ENCODE peak calls at places on chromosomes 13 and 19, in six cellular contexts. One of them, this sample, is unnamed.

GRCh38 chr19:737591-738093 is 13.3 kb upstream of the MISP start:
- DNase-seq in CD4-positive, alpha-beta T cell: peak
- DNase-seq in tibial nerve: no peak
- DNase-seq in PC-9: peak
- DNase-seq in Caco-2: peak
- DNase-seq in left lung: no peak
- DNase-seq in this sample: peak

GRCh38 chr13:113093580-113094409 is 11.8 kb upstream of the F7 start:
- DNase-seq in tibial nerve: no peak
- DNase-seq in Caco-2: no peak
- DNase-seq in CD4-positive, alpha-beta T cell: no peak
- DNase-seq in left lung: no peak
- DNase-seq in PC-9: no peak
- DNase-seq in this sample: no peak

GRCh38 chr19:42284641-42285341 is 15.7 kb downstream of the CIC start:
- DNase-seq in CD4-positive, alpha-beta T cell: no peak
- DNase-seq in Caco-2: peak
- DNase-seq in PC-9: no peak
- DNase-seq in left lung: peak
- DNase-seq in tibial nerve: no peak
- DNase-seq in this sample: peak

GRCh38 chr19:10835089-10835753 is 791 bp downstream of the TMED1 start:
- DNase-seq in left lung: no peak
- DNase-seq in CD4-positive, alpha-beta T cell: no peak
- DNase-seq in tibial nerve: no peak
- DNase-seq in PC-9: no peak
- DNase-seq in Caco-2: no peak
- DNase-seq in this sample: no peak

GRCh38 chr13:31046711-31047279 is 114.3 kb downstream of the TEX26 start:
- DNase-seq in left lung: peak
- DNase-seq in tibial nerve: no peak
- DNase-seq in PC-9: no peak
- DNase-seq in Caco-2: no peak
- DNase-seq in CD4-positive, alpha-beta T cell: no peak
- DNase-seq in this sample: peak

GRCh38 chr19:58217069-58217481 is 11.6 kb upstream of the ZNF544 start:
- DNase-seq in CD4-positive, alpha-beta T cell: no peak
- DNase-seq in Caco-2: no peak
- DNase-seq in left lung: no peak
- DNase-seq in PC-9: no peak
- DNase-seq in tibial nerve: no peak
- DNase-seq in this sample: no peak

GRCh38 chr13:20429682-20430081 is 96.0 kb downstream of the CRYL1 start:
- DNase-seq in CD4-positive, alpha-beta T cell: no peak
- DNase-seq in Caco-2: no peak
- DNase-seq in tibial nerve: no peak
- DNase-seq in PC-9: no peak
- DNase-seq in left lung: no peak
- DNase-seq in this sample: no peak

GRCh38 chr13:35979378-35979911 is 151.7 kb downstream of the DCLK1 start:
- DNase-seq in Caco-2: no peak
- DNase-seq in PC-9: no peak
- DNase-seq in CD4-positive, alpha-beta T cell: no peak
- DNase-seq in tibial nerve: peak
- DNase-seq in left lung: peak
- DNase-seq in this sample: no peak

GRCh38 chr19:30066781-30067759 is 125.0 kb downstream of the URI1 start:
- DNase-seq in PC-9: no peak
- DNase-seq in left lung: no peak
- DNase-seq in Caco-2: no peak
- DNase-seq in tibial nerve: no peak
- DNase-seq in CD4-positive, alpha-beta T cell: no peak
- DNase-seq in this sample: no peak

GRCh38 chr13:59673301-59673700 is 490.4 kb downstream of the DIAPH3 start:
- DNase-seq in PC-9: no peak
- DNase-seq in Caco-2: no peak
- DNase-seq in CD4-positive, alpha-beta T cell: no peak
- DNase-seq in tibial nerve: no peak
- DNase-seq in left lung: no peak
- DNase-seq in this sample: no peak

GRCh38 chr19:51916167-51916566 is 11.1 kb upstream of the ZNF613 start:
- DNase-seq in left lung: no peak
- DNase-seq in CD4-positive, alpha-beta T cell: no peak
- DNase-seq in PC-9: no peak
- DNase-seq in tibial nerve: no peak
- DNase-seq in Caco-2: no peak
- DNase-seq in this sample: no peak

GRCh38 chr13:78247362-78247761 is 328.7 kb upstream of the EDNRB start:
- DNase-seq in CD4-positive, alpha-beta T cell: no peak
- DNase-seq in left lung: no peak
- DNase-seq in tibial nerve: no peak
- DNase-seq in PC-9: no peak
- DNase-seq in Caco-2: no peak
- DNase-seq in this sample: no peak

GRCh38 chr13:78239681-78240080 is 321.1 kb upstream of the EDNRB start:
- DNase-seq in left lung: no peak
- DNase-seq in CD4-positive, alpha-beta T cell: no peak
- DNase-seq in PC-9: no peak
- DNase-seq in tibial nerve: no peak
- DNase-seq in Caco-2: peak
- DNase-seq in this sample: no peak

GRCh38 chr13:78238911-78239310 is 320.3 kb upstream of the EDNRB start:
- DNase-seq in left lung: no peak
- DNase-seq in tibial nerve: no peak
- DNase-seq in CD4-positive, alpha-beta T cell: no peak
- DNase-seq in Caco-2: no peak
- DNase-seq in PC-9: no peak
- DNase-seq in this sample: no peak

DNA sequence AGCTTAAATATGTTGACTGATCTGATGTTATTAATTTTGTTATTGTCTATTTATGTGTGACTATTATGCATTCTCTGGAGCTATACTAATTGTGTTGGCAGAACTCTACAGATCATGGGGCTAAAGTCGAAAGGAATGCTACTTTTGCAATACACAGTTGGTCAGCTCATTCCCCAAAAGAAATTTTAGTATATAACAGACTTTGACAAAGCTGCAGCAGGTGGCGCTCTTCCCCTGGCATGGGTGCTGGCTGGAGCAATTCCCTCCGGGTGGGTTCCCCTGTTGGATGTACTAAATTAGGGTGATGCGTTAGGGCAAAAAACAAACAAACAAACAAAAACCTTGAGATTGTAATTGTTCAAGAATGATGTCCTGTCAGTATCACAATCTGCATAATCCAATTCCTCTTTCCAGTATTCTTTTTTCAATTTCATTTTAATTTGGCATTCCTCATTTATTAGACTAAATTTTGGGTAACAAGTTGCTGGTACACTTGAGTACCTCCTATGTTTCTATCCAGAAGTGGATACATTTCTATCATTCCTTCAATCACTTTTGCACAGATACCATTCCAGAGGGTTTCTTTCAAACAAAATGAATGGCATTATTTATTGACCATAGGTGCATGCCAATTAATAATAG is 322.8 kb upstream of the EDNRB start:
- DNase-seq in tibial nerve: no peak
- DNase-seq in Caco-2: peak
- DNase-seq in CD4-positive, alpha-beta T cell: no peak
- DNase-seq in left lung: no peak
- DNase-seq in PC-9: peak
- DNase-seq in this sample: peak
- TF ChIP-seq CTCF in tibial nerve: no peak
- TF ChIP-seq CTCF in Caco-2: peak
- TF ChIP-seq CTCF in CD4-positive, alpha-beta T cell: no peak
- TF ChIP-seq CTCF in left lung: peak
- TF ChIP-seq CTCF in PC-9: peak
- TF ChIP-seq CTCF in this sample: peak

GRCh38 chr13:69566104-69566716 is 541.4 kb upstream of the ATXN8OS start:
- DNase-seq in PC-9: no peak
- DNase-seq in left lung: no peak
- DNase-seq in Caco-2: no peak
- DNase-seq in tibial nerve: no peak
- DNase-seq in CD4-positive, alpha-beta T cell: no peak
- DNase-seq in this sample: no peak

GRCh38 chr13:69571606-69572323 is 535.9 kb upstream of the ATXN8OS start:
- DNase-seq in tibial nerve: no peak
- DNase-seq in PC-9: no peak
- DNase-seq in left lung: no peak
- DNase-seq in Caco-2: no peak
- DNase-seq in CD4-positive, alpha-beta T cell: no peak
- DNase-seq in this sample: no peak

GRCh38 chr13:69565334-69565733 is 542.3 kb upstream of the ATXN8OS start:
- DNase-seq in tibial nerve: no peak
- DNase-seq in CD4-positive, alpha-beta T cell: no peak
- DNase-seq in left lung: no peak
- DNase-seq in Caco-2: peak
- DNase-seq in PC-9: peak
- DNase-seq in this sample: peak

DNA sequence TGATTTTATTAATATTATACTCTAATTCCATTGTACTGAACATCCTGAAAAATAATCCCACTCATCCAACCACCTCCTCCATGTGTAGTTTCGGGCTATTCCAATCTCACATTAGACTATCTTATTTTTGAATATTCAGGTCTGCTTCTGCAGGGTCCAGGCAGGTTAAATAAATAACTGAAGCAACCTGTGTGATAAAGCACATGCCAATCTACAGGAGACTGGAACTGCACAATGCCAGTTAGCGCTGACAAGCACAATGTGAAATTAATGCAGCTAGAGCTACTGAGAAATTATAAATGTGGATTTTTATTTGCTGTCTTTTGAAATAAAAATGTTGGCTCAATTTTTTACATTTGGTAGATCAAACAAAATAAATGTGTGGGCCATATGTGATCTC is 540.1 kb upstream of the ATXN8OS start:
- DNase-seq in left lung: no peak
- DNase-seq in CD4-positive, alpha-beta T cell: no peak
- DNase-seq in Caco-2: no peak
- DNase-seq in PC-9: no peak
- DNase-seq in tibial nerve: no peak
- DNase-seq in this sample: no peak
- TF ChIP-seq CTCF in left lung: no peak
- TF ChIP-seq CTCF in CD4-positive, alpha-beta T cell: no peak
- TF ChIP-seq CTCF in Caco-2: no peak
- TF ChIP-seq CTCF in PC-9: no peak
- TF ChIP-seq CTCF in tibial nerve: no peak
- TF ChIP-seq CTCF in this sample: no peak

GRCh38 chr13:108895220-108895704 is 265.9 kb downstream of the MYO16 start:
- DNase-seq in tibial nerve: no peak
- DNase-seq in left lung: no peak
- DNase-seq in Caco-2: no peak
- DNase-seq in CD4-positive, alpha-beta T cell: no peak
- DNase-seq in PC-9: no peak
- DNase-seq in this sample: no peak
- TF ChIP-seq CTCF in tibial nerve: peak
- TF ChIP-seq CTCF in left lung: peak
- TF ChIP-seq CTCF in Caco-2: peak
- TF ChIP-seq CTCF in CD4-positive, alpha-beta T cell: peak
- TF ChIP-seq CTCF in PC-9: peak
- TF ChIP-seq CTCF in this sample: peak

DNA sequence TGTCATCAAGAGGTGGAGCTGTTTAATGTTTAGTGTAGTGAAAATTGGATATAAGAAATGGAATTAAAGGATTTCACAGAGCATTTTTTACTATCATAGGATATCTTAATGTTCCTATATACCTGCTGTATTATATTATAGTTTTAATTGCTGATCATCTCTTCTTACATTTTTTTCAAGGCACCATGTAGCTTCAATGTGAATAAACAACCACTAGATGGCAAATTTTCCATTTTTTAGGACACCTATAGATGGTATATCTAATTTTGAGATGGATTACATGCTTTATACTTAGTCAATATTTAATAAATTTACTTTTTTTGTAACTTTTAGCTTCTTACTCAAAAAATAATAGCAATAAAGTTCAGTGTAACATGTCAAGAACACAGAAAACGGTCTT is 9.0 kb upstream of the ATXN8OS start:
- DNase-seq in PC-9: no peak
- DNase-seq in left lung: no peak
- DNase-seq in Caco-2: no peak
- DNase-seq in CD4-positive, alpha-beta T cell: no peak
- DNase-seq in tibial nerve: no peak
- DNase-seq in this sample: no peak
- TF ChIP-seq CTCF in PC-9: peak
- TF ChIP-seq CTCF in left lung: no peak
- TF ChIP-seq CTCF in Caco-2: peak
- TF ChIP-seq CTCF in CD4-positive, alpha-beta T cell: no peak
- TF ChIP-seq CTCF in tibial nerve: no peak
- TF ChIP-seq CTCF in this sample: peak

GRCh38 chr19:15260939-15261338 is 28.7 kb upstream of the EPHX3 start:
- DNase-seq in left lung: no peak
- DNase-seq in CD4-positive, alpha-beta T cell: no peak
- DNase-seq in tibial nerve: no peak
- DNase-seq in PC-9: no peak
- DNase-seq in Caco-2: no peak
- DNase-seq in this sample: no peak
- TF ChIP-seq CTCF in left lung: no peak
- TF ChIP-seq CTCF in CD4-positive, alpha-beta T cell: no peak
- TF ChIP-seq CTCF in tibial nerve: no peak
- TF ChIP-seq CTCF in PC-9: peak
- TF ChIP-seq CTCF in Caco-2: peak
- TF ChIP-seq CTCF in this sample: peak

GRCh38 chr13:53204598-53204997 is 176.0 kb downstream of the OLFM4 start:
- DNase-seq in Caco-2: no peak
- DNase-seq in tibial nerve: no peak
- DNase-seq in left lung: no peak
- DNase-seq in CD4-positive, alpha-beta T cell: no peak
- DNase-seq in PC-9: no peak
- DNase-seq in this sample: no peak

GRCh38 chr13:53201454-53202225 is 173.0 kb downstream of the OLFM4 start:
- DNase-seq in tibial nerve: no peak
- DNase-seq in Caco-2: no peak
- DNase-seq in CD4-positive, alpha-beta T cell: no peak
- DNase-seq in left lung: no peak
- DNase-seq in PC-9: no peak
- DNase-seq in this sample: peak

GRCh38 chr13:53200498-53201453 is 172.2 kb downstream of the OLFM4 start:
- DNase-seq in tibial nerve: no peak
- DNase-seq in left lung: peak
- DNase-seq in Caco-2: no peak
- DNase-seq in CD4-positive, alpha-beta T cell: no peak
- DNase-seq in PC-9: no peak
- DNase-seq in this sample: peak

DNA sequence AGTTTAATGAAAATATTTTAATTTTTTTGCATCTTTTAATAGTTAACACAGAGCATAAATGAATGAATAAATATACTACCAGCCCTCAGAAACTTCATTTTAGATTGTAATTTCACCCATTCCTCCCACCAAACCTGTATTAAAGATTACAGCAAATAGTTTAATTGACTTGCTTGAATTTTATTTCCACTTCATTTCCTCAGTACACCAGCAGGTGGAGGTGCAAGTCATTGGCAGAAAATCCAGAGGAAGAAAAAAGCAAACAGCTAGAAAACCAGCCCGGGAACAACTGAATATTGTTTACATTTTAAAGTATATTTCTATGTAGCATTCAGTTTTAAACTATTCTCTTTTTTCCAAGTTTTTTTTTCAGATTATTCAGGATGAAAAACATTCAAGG is 177.8 kb downstream of the OLFM4 start:
- DNase-seq in tibial nerve: no peak
- DNase-seq in PC-9: no peak
- DNase-seq in Caco-2: no peak
- DNase-seq in left lung: no peak
- DNase-seq in CD4-positive, alpha-beta T cell: no peak
- DNase-seq in this sample: no peak
- TF ChIP-seq CTCF in tibial nerve: no peak
- TF ChIP-seq CTCF in PC-9: peak
- TF ChIP-seq CTCF in Caco-2: peak
- TF ChIP-seq CTCF in left lung: no peak
- TF ChIP-seq CTCF in CD4-positive, alpha-beta T cell: no peak
- TF ChIP-seq CTCF in this sample: peak

This sample was measured in BE2C.